ENCODE peak calls at places on chromosomes 13 and 19, in six cellular contexts. One of them, this sample, is unnamed.
A peak's percentile ranks its signal among the peaks of the same experiment; 100 is the strongest.

GRCh38 chr19:45496349-45496953 is 396 bp downstream of the RTN2 start:
- DNase-seq in effector CD4-positive, alpha-beta T cell: no peak
- DNase-seq in NCI-H345: no peak
- DNase-seq in stimulated activated CD4-positive, alpha-beta T cell treated with anti-CD3 and anti-CD28 coated beads, Interleukin-1b, Interleukin-23, amount 100 ng/mL, for 24 hours: no peak
- DNase-seq in EL: peak; percentile 10
- DNase-seq in central memory CD8-positive, alpha-beta T cell: no peak
- DNase-seq in this sample: no peak

GRCh38 chr19:50702158-50702869 is 17.3 kb downstream of the SHANK1 start:
- DNase-seq in effector CD4-positive, alpha-beta T cell: no peak
- DNase-seq in NCI-H345: no peak
- DNase-seq in stimulated activated CD4-positive, alpha-beta T cell treated with anti-CD3 and anti-CD28 coated beads, Interleukin-1b, Interleukin-23, amount 100 ng/mL, for 24 hours: no peak
- DNase-seq in EL: no peak
- DNase-seq in central memory CD8-positive, alpha-beta T cell: no peak
- DNase-seq in this sample: no peak

GRCh38 chr13:79225487-79226232 is 180.4 kb downstream of the RBM26 start:
- DNase-seq in effector CD4-positive, alpha-beta T cell: no peak
- DNase-seq in NCI-H345: peak; percentile 14
- DNase-seq in stimulated activated CD4-positive, alpha-beta T cell treated with anti-CD3 and anti-CD28 coated beads, Interleukin-1b, Interleukin-23, amount 100 ng/mL, for 24 hours: no peak
- DNase-seq in EL: peak; percentile 6
- DNase-seq in central memory CD8-positive, alpha-beta T cell: no peak
- DNase-seq in this sample: no peak

GRCh38 chr13:73754727-73755292 is 379.4 kb downstream of the KLF12 start:
- DNase-seq in effector CD4-positive, alpha-beta T cell: peak; percentile 20
- DNase-seq in NCI-H345: peak; percentile 79
- DNase-seq in stimulated activated CD4-positive, alpha-beta T cell treated with anti-CD3 and anti-CD28 coated beads, Interleukin-1b, Interleukin-23, amount 100 ng/mL, for 24 hours: no peak
- DNase-seq in EL: peak; percentile 64
- DNase-seq in central memory CD8-positive, alpha-beta T cell: no peak
- DNase-seq in this sample: no peak

GRCh38 chr19:21256722-21257121 is 72.5 kb downstream of the ZNF708 start:
- DNase-seq in effector CD4-positive, alpha-beta T cell: no peak
- DNase-seq in NCI-H345: no peak
- DNase-seq in stimulated activated CD4-positive, alpha-beta T cell treated with anti-CD3 and anti-CD28 coated beads, Interleukin-1b, Interleukin-23, amount 100 ng/mL, for 24 hours: no peak
- DNase-seq in EL: peak; percentile 54
- DNase-seq in central memory CD8-positive, alpha-beta T cell: no peak
- DNase-seq in this sample: no peak

GRCh38 chr19:44661904-44662303 is 9.4 kb upstream of the CEACAM19 start:
- DNase-seq in effector CD4-positive, alpha-beta T cell: no peak
- DNase-seq in NCI-H345: no peak
- DNase-seq in stimulated activated CD4-positive, alpha-beta T cell treated with anti-CD3 and anti-CD28 coated beads, Interleukin-1b, Interleukin-23, amount 100 ng/mL, for 24 hours: no peak
- DNase-seq in EL: no peak
- DNase-seq in central memory CD8-positive, alpha-beta T cell: no peak
- DNase-seq in this sample: no peak

GRCh38 chr19:52897149-52897935 is at the start of gene ZNF320:
- DNase-seq in effector CD4-positive, alpha-beta T cell: peak; percentile 85
- DNase-seq in NCI-H345: peak; percentile 89
- DNase-seq in stimulated activated CD4-positive, alpha-beta T cell treated with anti-CD3 and anti-CD28 coated beads, Interleukin-1b, Interleukin-23, amount 100 ng/mL, for 24 hours: peak; percentile 82
- DNase-seq in EL: peak; percentile 95
- DNase-seq in central memory CD8-positive, alpha-beta T cell: peak; percentile 83
- DNase-seq in this sample: peak; percentile 49

GRCh38 chr13:37138169-37138568 is 32.7 kb upstream of the CSNK1A1L start:
- DNase-seq in effector CD4-positive, alpha-beta T cell: no peak
- DNase-seq in NCI-H345: no peak
- DNase-seq in stimulated activated CD4-positive, alpha-beta T cell treated with anti-CD3 and anti-CD28 coated beads, Interleukin-1b, Interleukin-23, amount 100 ng/mL, for 24 hours: no peak
- DNase-seq in EL: peak; percentile 56
- DNase-seq in central memory CD8-positive, alpha-beta T cell: no peak
- DNase-seq in this sample: no peak

GRCh38 chr13:30341815-30342570 is 34.6 kb upstream of the KATNAL1 start:
- DNase-seq in effector CD4-positive, alpha-beta T cell: no peak
- DNase-seq in NCI-H345: peak; percentile 57
- DNase-seq in stimulated activated CD4-positive, alpha-beta T cell treated with anti-CD3 and anti-CD28 coated beads, Interleukin-1b, Interleukin-23, amount 100 ng/mL, for 24 hours: no peak
- DNase-seq in EL: peak; percentile 93
- DNase-seq in central memory CD8-positive, alpha-beta T cell: no peak
- DNase-seq in this sample: peak; percentile 72

GRCh38 chr13:95185851-95186250 is 115.4 kb downstream of the ABCC4 start:
- DNase-seq in effector CD4-positive, alpha-beta T cell: peak; percentile 36
- DNase-seq in NCI-H345: no peak
- DNase-seq in stimulated activated CD4-positive, alpha-beta T cell treated with anti-CD3 and anti-CD28 coated beads, Interleukin-1b, Interleukin-23, amount 100 ng/mL, for 24 hours: no peak
- DNase-seq in EL: no peak
- DNase-seq in central memory CD8-positive, alpha-beta T cell: no peak
- DNase-seq in this sample: no peak

GRCh38 chr19:39557791-39558622 is 18.0 kb upstream of the EID2 start:
- DNase-seq in effector CD4-positive, alpha-beta T cell: no peak
- DNase-seq in NCI-H345: peak; percentile 54
- DNase-seq in stimulated activated CD4-positive, alpha-beta T cell treated with anti-CD3 and anti-CD28 coated beads, Interleukin-1b, Interleukin-23, amount 100 ng/mL, for 24 hours: no peak
- DNase-seq in EL: peak; percentile 28
- DNase-seq in central memory CD8-positive, alpha-beta T cell: no peak
- DNase-seq in this sample: no peak

GRCh38 chr19:17389957-17390664 is 3.9 kb downstream of the CCDC194 start:
- DNase-seq in effector CD4-positive, alpha-beta T cell: no peak
- DNase-seq in NCI-H345: no peak
- DNase-seq in stimulated activated CD4-positive, alpha-beta T cell treated with anti-CD3 and anti-CD28 coated beads, Interleukin-1b, Interleukin-23, amount 100 ng/mL, for 24 hours: no peak
- DNase-seq in EL: no peak
- DNase-seq in central memory CD8-positive, alpha-beta T cell: no peak
- DNase-seq in this sample: no peak

This sample was measured in AG04449.